ENCODE peak calls at places on chromosomes 13 and 19, in five cellular contexts. U is hepatocyte, F is neural progenitor cell, T is HepG2, O is HCT116. I is an unnamed sample. For H3K4me1, the result is how much of the 10 kb centered on the place peaks cover.

GRCh38 chr13:43487459-43487858 is 299.3 kb downstream of the ENOX1 start:
- DNase-seq in U (no peak), F (no peak), T (no peak), O (no peak), I (no peak)

GRCh38 chr13:40269086-40269485 is 397.4 kb downstream of the FOXO1 start:
- DNase-seq in U (no peak), T (no peak), F (no peak), O (no peak), I (peak)

GRCh38 chr19:10353793-10354391 is 14.5 kb upstream of the ICAM3 start:
- DNase-seq in F (peak), U (peak), O (peak), T (no peak), I (peak)

GRCh38 chr19:6276447-6276846 is 3.3 kb downstream of the MLLT1 start:
- DNase-seq in O (no peak), U (peak), F (no peak), T (no peak), I (peak)

GRCh38 chr13:91184244-91184926 is 163.1 kb upstream of the MIR17HG start:
- DNase-seq in O (no peak), T (no peak), F (no peak), U (no peak), I (no peak)

GRCh38 chr13:26335158-26335557 is 81.2 kb downstream of the CDK8 start:
- DNase-seq in O (no peak), U (no peak), T (no peak), F (no peak), I (no peak)

GRCh38 chr13:107534548-107534947 is 680.8 kb downstream of the LIG4 start:
- DNase-seq in T (no peak), F (no peak), O (no peak), U (no peak), I (no peak)

GRCh38 chr13:76954568-76954967 is 6.3 kb downstream of the ACOD1 start:
- DNase-seq in T (no peak), F (no peak), O (no peak), U (no peak), I (no peak)

GRCh38 chr19:719636-720377 is 11.1 kb downstream of the PALM start:
- DNase-seq in U (no peak), T (no peak), F (no peak), O (no peak), I (no peak)

GRCh38 chr19:7549749-7550148 is 14.2 kb downstream of the PNPLA6 start:
- DNase-seq in U (no peak), T (no peak), F (no peak), O (no peak), I (no peak)

GRCh38 chr19:48558018-48558684 is 6.2 kb downstream of the SULT2B1 start:
- DNase-seq in F (no peak), T (peak), U (peak), O (peak), I (peak)

GRCh38 chr13:94192576-94192975 is 286.9 kb downstream of the DCT start:
- DNase-seq in T (peak), F (peak), O (no peak), U (peak), I (no peak)

GRCh38 chr19:35524181-35524838 is 3.8 kb downstream of the SBSN start:
- DNase-seq in O (no peak), U (no peak), F (peak), T (no peak), I (no peak)

GRCh38 chr19:13931582-13932378 is 6.4 kb downstream of the PODNL1 start:
- DNase-seq in T (no peak), F (no peak), O (no peak), U (no peak), I (no peak)

GRCh38 chr13:110218601-110219201 is 88.3 kb downstream of the COL4A1 start:
- DNase-seq in F (no peak), U (no peak), O (no peak), T (no peak), I (no peak)

GRCh38 chr19:8075158-8076086 is 22.9 kb downstream of the CCL25 start:
- DNase-seq in T (no peak), O (no peak), F (no peak), U (no peak), I (no peak)

GRCh38 chr19:6362351-6362801 is 1.0 kb downstream of the CLPP start:
- DNase-seq in T (no peak), U (no peak), F (no peak), O (no peak), I (no peak)

GRCh38 chr13:113291997-113292862 is 4.8 kb upstream of the LAMP1 start:
- DNase-seq in F (peak), T (no peak), U (peak), O (no peak), I (peak)

GRCh38 chr13:80361883-80362327 is 21.0 kb upstream of the SPRY2 start:
- DNase-seq in O (no peak), F (peak), U (peak), T (peak), I (no peak)

GRCh38 chr19:13588953-13589833 is 82.9 kb upstream of the CACNA1A start:
- DNase-seq in O (peak), F (peak), T (peak), U (peak), I (peak)

GRCh38 chr19:51330366-51330765 is 11.6 kb downstream of the VSIG10L start:
- DNase-seq in F (no peak), U (no peak), T (no peak), O (no peak), I (no peak)

GRCh38 chr13:85575110-85575509 is 224.1 kb downstream of the SLITRK6 start:
- DNase-seq in F (no peak), U (no peak), O (no peak), T (no peak), I (no peak)

GRCh38 chr19:30224689-30225606 is 147.2 kb upstream of the ZNF536 start:
- DNase-seq in F (peak), O (no peak), T (no peak), U (peak), I (no peak)

DNA sequence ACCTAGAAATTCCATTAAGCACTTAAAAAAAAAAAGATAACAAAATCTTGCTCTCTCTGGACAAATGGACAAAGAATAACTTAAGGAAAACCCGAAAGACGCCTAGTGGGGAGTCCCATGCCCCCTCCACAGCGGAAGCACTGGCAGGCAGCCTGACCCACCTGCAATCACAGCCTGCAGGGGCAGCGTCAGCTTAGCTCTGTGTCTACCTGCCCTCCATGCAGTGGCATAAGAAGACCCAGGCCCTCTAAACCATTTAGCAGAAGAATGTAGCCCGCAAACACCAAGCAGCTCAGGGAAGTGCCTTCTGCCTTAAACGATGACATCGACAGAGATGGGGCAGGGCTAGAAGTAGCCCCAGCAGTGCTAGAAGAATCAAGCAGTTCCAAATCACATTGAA is 36.0 kb downstream of the KCTD15 start:
- DNase-seq in T (no peak), F (no peak), U (no peak), O (no peak), I (no peak)
- H2AFZ ChIP-seq in T (no peak), F (no peak), U (no peak), O (no peak), I (no peak)

DNA sequence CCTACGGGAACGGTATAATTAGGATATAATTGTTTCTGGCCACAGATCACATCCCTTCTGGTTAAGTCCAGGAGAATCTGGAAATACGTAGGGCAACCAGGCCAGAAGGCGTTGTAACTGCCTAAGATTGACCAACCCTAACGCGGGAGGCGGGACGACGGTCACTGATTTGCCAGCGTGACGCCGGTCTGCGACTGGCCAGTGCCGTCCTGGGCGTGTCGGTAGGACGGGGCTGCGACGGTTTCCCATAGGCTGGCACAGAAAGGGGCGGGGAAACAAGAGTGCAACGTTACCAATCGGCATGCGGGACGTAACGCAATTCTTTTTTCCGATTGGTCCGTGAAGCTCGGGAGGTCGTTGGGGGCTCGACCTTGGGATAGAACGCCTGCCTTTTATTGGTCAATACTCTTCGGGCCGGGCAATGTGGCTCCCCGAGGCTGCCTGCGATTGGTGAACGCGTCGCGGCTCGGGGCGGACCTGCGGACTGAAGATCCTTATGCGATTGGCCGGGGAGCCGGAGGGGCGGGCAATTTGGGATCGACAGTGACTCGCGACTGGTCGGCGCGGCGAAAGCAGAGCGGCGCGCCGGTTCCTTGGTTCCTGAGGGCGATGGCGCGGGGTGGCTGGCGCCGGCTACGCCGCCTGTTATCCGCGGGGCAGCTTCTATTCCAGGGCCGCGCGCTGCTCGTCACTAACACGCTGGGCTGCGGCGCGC is at the start of gene MPV17L2:
- DNase-seq in F (peak), T (peak), O (peak), U (peak), I (peak)
- TF ChIP-seq EZH2 in F (no peak), T (no peak), O (no peak), U (no peak), I (peak)

GRCh38 chr13:100129605-100130004 is 40.7 kb downstream of the PCCA start:
- DNase-seq in O (no peak), T (no peak), F (no peak), U (no peak), I (no peak)

GRCh38 chr13:100128838-100129237 is 39.9 kb downstream of the PCCA start:
- DNase-seq in T (peak), O (no peak), F (no peak), U (peak), I (no peak)

GRCh38 chr13:100130092-100130491 is 41.2 kb downstream of the PCCA start:
- DNase-seq in U (no peak), T (no peak), F (no peak), O (no peak), I (no peak)

GRCh38 chr13:100125946-100126345 is 37.1 kb downstream of the PCCA start:
- DNase-seq in F (no peak), O (no peak), U (no peak), T (no peak), I (no peak)

DNA sequence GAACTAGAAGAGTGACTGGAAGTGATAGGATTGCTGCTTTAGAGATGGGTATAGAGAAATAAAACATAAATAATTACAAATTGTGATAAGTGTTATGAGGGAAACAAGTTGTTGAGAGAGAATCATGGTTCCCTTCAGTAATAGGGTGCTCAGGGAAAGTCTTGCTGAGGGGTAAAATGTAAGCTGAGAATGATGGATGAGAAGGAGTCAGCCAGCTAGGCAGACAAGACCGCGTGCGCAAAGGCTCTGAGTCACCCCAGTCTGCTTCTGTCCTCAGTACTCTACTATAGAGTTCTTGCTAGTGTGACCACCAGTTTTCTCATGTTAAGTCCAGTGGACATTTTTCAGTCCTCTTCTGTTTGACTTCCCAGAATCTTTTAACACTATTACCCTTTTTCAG is 39.5 kb downstream of the PCCA start:
- DNase-seq in O (no peak), F (no peak), U (peak), T (peak), I (peak)
- H3K4me1 ChIP-seq in O (under half), F (under half), U (under half), T (under half), I (under half)

GRCh38 chr19:39413269-39413902 is 917 bp downstream of the PLEKHG2 start:
- DNase-seq in U (peak), O (no peak), F (peak), T (no peak), I (peak)

GRCh38 chr19:39412100-39412866 is at the start of gene PLEKHG2:
- DNase-seq in F (peak), O (peak), T (peak), U (peak), I (peak)

GRCh38 chr19:39412867-39413268 is 399 bp downstream of the PLEKHG2 start:
- DNase-seq in F (no peak), O (no peak), U (no peak), T (no peak), I (no peak)

GRCh38 chr19:39415111-39416046 is 2.9 kb downstream of the PLEKHG2 start:
- DNase-seq in T (no peak), F (no peak), O (no peak), U (no peak), I (no peak)

GRCh38 chr19:39413903-39414608 is 1.6 kb downstream of the PLEKHG2 start:
- DNase-seq in U (peak), O (no peak), T (peak), F (peak), I (peak)
- H2AFZ ChIP-seq in U (peak), O (no peak), T (no peak), F (no peak), I (no peak)

GRCh38 chr19:3028305-3029069 is 593 bp downstream of the TLE2 start:
- DNase-seq in T (no peak), O (no peak), F (peak), U (peak), I (no peak)

GRCh38 chr19:3027981-3028304 is 1.1 kb downstream of the TLE2 start:
- DNase-seq in O (no peak), T (no peak), F (no peak), U (no peak), I (no peak)

GRCh38 chr19:3031607-3031867 is 2.5 kb upstream of the TLE2 start:
- DNase-seq in U (no peak), T (no peak), F (no peak), O (no peak), I (no peak)

GRCh38 chr19:3027292-3027691 is 1.8 kb downstream of the TLE2 start:
- DNase-seq in T (no peak), F (no peak), U (no peak), O (no peak), I (no peak)

DNA sequence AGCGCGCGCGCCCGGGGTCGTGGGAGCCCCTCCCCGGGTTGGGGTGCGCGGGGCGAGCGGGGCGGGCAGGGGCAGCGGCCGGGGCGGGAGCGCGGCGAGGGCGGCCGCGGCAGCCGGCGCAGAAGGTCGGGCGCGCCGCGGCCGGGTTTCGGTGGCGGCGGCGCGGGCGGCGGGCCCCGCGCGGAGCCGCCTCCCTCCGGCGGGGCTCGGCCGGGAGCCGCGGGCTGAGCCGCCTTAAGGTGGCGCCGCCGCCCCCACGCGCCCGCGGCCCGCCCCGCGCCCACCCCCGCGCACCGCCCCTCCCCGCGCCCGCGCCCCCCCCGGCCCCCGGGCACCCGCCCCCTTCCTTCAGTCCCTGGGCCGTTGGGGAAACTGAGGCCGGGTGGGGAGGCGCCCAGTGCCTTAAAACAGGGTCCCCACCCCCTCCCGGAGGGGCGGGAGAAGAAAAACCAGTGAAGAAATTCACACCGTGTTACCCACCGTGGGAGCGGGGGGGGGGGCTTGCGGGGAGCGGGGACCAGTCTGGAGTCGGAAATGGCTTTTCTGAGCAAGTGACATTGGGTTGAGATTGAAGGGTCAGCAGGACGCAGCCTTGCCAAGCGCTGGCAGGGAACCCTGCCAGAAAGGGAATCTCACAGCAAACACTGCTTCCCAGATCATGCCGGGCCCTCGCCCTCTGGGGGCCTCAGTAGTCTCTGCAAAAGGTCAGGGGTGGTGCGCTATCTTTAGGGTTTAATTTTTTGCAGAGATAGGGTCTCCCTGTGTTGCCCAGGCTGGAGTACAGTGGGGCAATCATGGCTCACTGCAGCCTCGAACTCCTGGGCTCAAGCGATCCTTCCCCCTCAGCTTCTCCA is at the start of gene TLE2:
- DNase-seq in U (peak), F (peak), T (no peak), O (no peak), I (no peak)
- TF ChIP-seq EZH2 in U (no peak), F (no peak), T (no peak), O (no peak), I (peak)

GRCh38 chr19:2574971-2575630 is 99.2 kb downstream of the GADD45B start:
- DNase-seq in U (no peak), O (no peak), F (no peak), T (no peak), I (no peak)
- H3K4me1 ChIP-seq in U (under half), O (under half), F (under half), T (under half), I (under half)

GRCh38 chr19:21210037-21210621 is 68.3 kb downstream of the ZNF431 start:
- DNase-seq in U (peak), T (peak), O (no peak), F (no peak), I (no peak)
- H2AFZ ChIP-seq in U (no peak), T (no peak), O (no peak), F (no peak), I (no peak)

GRCh38 chr19:1775951-1776605 is 22.8 kb downstream of the ONECUT3 start:
- DNase-seq in T (no peak), O (no peak), F (no peak), U (no peak), I (no peak)

GRCh38 chr19:1776606-1777147 is 23.4 kb downstream of the ONECUT3 start:
- DNase-seq in U (no peak), T (no peak), F (no peak), O (no peak), I (no peak)

GRCh38 chr19:1773173-1773572 is 19.9 kb downstream of the ONECUT3 start:
- DNase-seq in T (no peak), O (peak), U (no peak), F (no peak), I (no peak)

GRCh38 chr19:1777149-1777548 is 23.8 kb downstream of the ONECUT3 start:
- DNase-seq in U (no peak), F (no peak), O (no peak), T (no peak), I (no peak)

GRCh38 chr19:1774999-1775772 is 21.9 kb downstream of the ONECUT3 start:
- DNase-seq in U (no peak), F (no peak), O (no peak), T (no peak), I (no peak)
- TF ChIP-seq EZH2 in U (no peak), F (no peak), O (no peak), T (no peak), I (peak)

GRCh38 chr19:17112700-17113099 is 37.1 kb downstream of the MYO9B start:
- DNase-seq in T (no peak), O (no peak), F (no peak), U (no peak), I (no peak)

GRCh38 chr19:17113127-17113785 is 37.7 kb downstream of the MYO9B start:
- DNase-seq in U (no peak), F (no peak), O (no peak), T (no peak), I (no peak)

GRCh38 chr19:17111766-17112165 is 36.2 kb downstream of the MYO9B start:
- DNase-seq in T (no peak), O (no peak), F (no peak), U (no peak), I (no peak)

GRCh38 chr19:17112271-17112670 is 36.7 kb downstream of the MYO9B start:
- DNase-seq in O (no peak), T (no peak), U (no peak), F (no peak), I (no peak)

GRCh38 chr19:17114414-17114831 is 38.8 kb downstream of the MYO9B start:
- DNase-seq in F (peak), T (no peak), U (no peak), O (no peak), I (peak)
- H3K4me1 ChIP-seq in F (under half), T (under half), U (under half), O (under half), I (under half)

GRCh38 chr19:31676271-31677004 is 327.2 kb upstream of the TSHZ3 start:
- DNase-seq in U (peak), T (no peak), F (peak), O (no peak), I (peak)

GRCh38 chr19:31670931-31671330 is 321.7 kb upstream of the TSHZ3 start:
- DNase-seq in O (no peak), U (no peak), T (no peak), F (no peak), I (no peak)

GRCh38 chr19:31674503-31675186 is 325.4 kb upstream of the TSHZ3 start:
- DNase-seq in T (no peak), U (no peak), O (no peak), F (no peak), I (peak)

GRCh38 chr19:31678421-31678820 is 329.2 kb upstream of the TSHZ3 start:
- DNase-seq in F (no peak), O (no peak), T (no peak), U (no peak), I (peak)

GRCh38 chr19:31675187-31675913 is 326.1 kb upstream of the TSHZ3 start:
- DNase-seq in U (no peak), T (no peak), F (no peak), O (no peak), I (peak)
- H2AFZ ChIP-seq in U (no peak), T (no peak), F (no peak), O (no peak), I (no peak)

I was measured in fibroblast of lung.